ENCODE peak calls at places on chromosome 7, in ten cellular contexts. Y, J, L, S, D, I, E, V, C and H are unnamed samples. For H3K36me3, the result is how much of the 10 kb centered on the place peaks cover.

GRCh38 chr7:71419546-71420337 is 287.8 kb downstream of the GALNT17 start:
- DNase-seq in L (no peak), I (no peak), V (no peak), J (no peak), E (no peak), Y (no peak), D (no peak), C (no peak), S (no peak), H (no peak)

GRCh38 chr7:26624839-26625238 is 239.6 kb downstream of the SKAP2 start:
- DNase-seq in Y (no peak), E (no peak), I (no peak), J (no peak), S (no peak), C (no peak), D (no peak), L (peak), V (no peak), H (no peak)

GRCh38 chr7:36777062-36777461 is 52.8 kb upstream of the AOAH start:
- DNase-seq in I (no peak), V (peak), Y (no peak), C (no peak), L (no peak), D (no peak), E (no peak), J (no peak), S (no peak), H (no peak)

GRCh38 chr7:35760082-35760770 is 40.6 kb upstream of the SEPTIN7 start:
- DNase-seq in Y (no peak), I (no peak), D (no peak), C (no peak), J (no peak), E (no peak), V (no peak), L (no peak), S (no peak), H (no peak)

GRCh38 chr7:117645456-117646181 is 165.8 kb downstream of the CFTR start:
- DNase-seq in C (no peak), V (no peak), I (peak), S (no peak), D (peak), Y (no peak), J (peak), L (no peak), E (peak), H (peak)

GRCh38 chr7:133703547-133703946 is 423.6 kb upstream of the LRGUK start:
- DNase-seq in L (no peak), I (peak), E (peak), Y (no peak), S (no peak), J (no peak), D (no peak), C (no peak), V (no peak), H (no peak)

GRCh38 chr7:29100857-29101256 is 45.5 kb downstream of the CPVL start:
- DNase-seq in S (no peak), E (no peak), C (no peak), I (no peak), Y (no peak), D (peak), L (no peak), V (no peak), J (no peak), H (no peak)

GRCh38 chr7:96303105-96303685 is 18.7 kb downstream of the SLC25A13 start:
- DNase-seq in E (no peak), D (peak), I (peak), C (no peak), S (no peak), Y (no peak), J (peak), V (no peak), L (no peak), H (peak)

GRCh38 chr7:33771422-33771821 is 133.9 kb upstream of the BMPER start:
- DNase-seq in J (no peak), E (no peak), I (peak), S (no peak), V (no peak), L (no peak), D (no peak), C (no peak), Y (no peak), H (no peak)

GRCh38 chr7:123282181-123282580 is 82.4 kb upstream of the SLC13A1 start:
- DNase-seq in I (no peak), D (no peak), V (no peak), C (no peak), Y (no peak), E (peak), J (no peak), S (no peak), L (no peak), H (peak)

GRCh38 chr7:70602135-70602534 is 529.8 kb upstream of the GALNT17 start:
- DNase-seq in J (no peak), S (no peak), C (no peak), I (peak), V (no peak), D (no peak), L (no peak), E (no peak), Y (no peak), H (no peak)

GRCh38 chr7:140726304-140726703 is 29.8 kb downstream of the NDUFB2 start:
- DNase-seq in E (no peak), L (no peak), J (peak), V (peak), S (no peak), C (peak), Y (peak), I (peak), D (no peak), H (peak)

GRCh38 chr7:95904099-95904498 is 131.7 kb downstream of the DYNC1I1 start:
- DNase-seq in D (no peak), I (no peak), J (no peak), L (no peak), V (no peak), C (no peak), Y (no peak), E (no peak), S (no peak), H (no peak)

GRCh38 chr7:44325181-44325671 is at the start of gene CAMK2B:
- DNase-seq in E (no peak), C (peak), D (no peak), S (no peak), V (no peak), Y (no peak), L (peak), J (no peak), I (peak), H (no peak)

GRCh38 chr7:8389898-8390642 is 43.3 kb upstream of the NXPH1 start:
- DNase-seq in C (peak), D (no peak), J (no peak), I (peak), L (peak), S (no peak), V (no peak), E (no peak), Y (peak), H (peak)

GRCh38 chr7:48634116-48634632 is 290.2 kb upstream of the CDC14C start:
- DNase-seq in E (no peak), V (no peak), S (no peak), J (no peak), Y (no peak), L (no peak), D (no peak), C (no peak), I (no peak), H (no peak)

GRCh38 chr7:41816111-41816510 is 113.2 kb upstream of the INHBA start:
- DNase-seq in D (no peak), J (no peak), I (no peak), E (no peak), L (peak), C (no peak), Y (no peak), V (no peak), S (no peak), H (no peak)

GRCh38 chr7:151844080-151844827 is 32.7 kb downstream of the PRKAG2 start:
- DNase-seq in V (no peak), C (no peak), E (peak), L (no peak), I (peak), Y (no peak), S (no peak), J (no peak), D (peak), H (no peak)

GRCh38 chr7:40469481-40469880 is 334.7 kb downstream of the SUGCT start:
- DNase-seq in C (no peak), Y (no peak), V (no peak), L (no peak), S (no peak), J (no peak), D (no peak), E (peak), I (peak), H (peak)

GRCh38 chr7:44973610-44974401 is 5.0 kb downstream of the MYO1G start:
- DNase-seq in I (peak), Y (no peak), D (no peak), V (peak), J (peak), S (no peak), C (peak), E (peak), L (no peak), H (no peak)

GRCh38 chr7:6149996-6150395 is 118.8 kb downstream of the ANKRD61 start:
- DNase-seq in C (no peak), J (no peak), Y (no peak), S (no peak), L (no peak), D (no peak), I (no peak), E (no peak), V (no peak), H (no peak)
- H3K36me3 ChIP-seq in C (under half), J (under half), Y (half or more), S (under half), L (half or more), D (under half), I (half or more), E (half or more), V (half or more), H (under half)

GRCh38 chr7:128660596-128660995 is 11.5 kb upstream of the GARIN1A start:
- DNase-seq in C (no peak), L (no peak), E (no peak), J (no peak), I (no peak), D (no peak), Y (no peak), S (no peak), V (no peak), H (no peak)
- H3K36me3 ChIP-seq in C (under half), L (under half), E (under half), J (under half), I (under half), D (under half), Y (under half), S (under half), V (under half), H (under half)

GRCh38 chr7:2272031-2272430 is 30.0 kb downstream of the NUDT1 start:
- DNase-seq in L (no peak), I (no peak), S (no peak), D (no peak), J (no peak), Y (no peak), V (no peak), C (no peak), E (no peak), H (no peak)
- H3K36me3 ChIP-seq in L (under half), I (under half), S (under half), D (under half), J (under half), Y (under half), V (under half), C (under half), E (under half), H (under half)

DNA sequence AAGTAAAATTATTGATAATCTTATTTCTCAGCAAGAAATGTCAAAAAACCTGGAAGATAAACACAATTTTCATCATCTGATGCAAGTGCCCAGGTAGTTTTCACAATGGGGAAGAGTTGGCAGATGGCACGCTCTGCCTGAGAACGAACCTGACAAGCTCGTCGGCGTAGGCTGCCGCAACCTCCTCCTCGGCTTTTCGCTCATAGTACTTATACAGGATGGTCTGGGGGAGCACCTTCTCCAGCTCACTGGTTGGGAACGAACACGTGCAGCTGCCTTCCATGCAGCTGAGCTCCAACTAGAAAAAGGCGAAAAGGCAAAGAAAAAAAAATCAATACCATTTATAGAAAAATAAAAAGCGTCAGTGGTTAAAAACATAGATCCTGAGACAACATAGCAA is 68.9 kb downstream of the RNF216 start:
- DNase-seq in Y (no peak), L (no peak), D (no peak), J (no peak), C (no peak), V (no peak), E (no peak), S (no peak), I (no peak), H (no peak)
- H3K36me3 ChIP-seq in Y (half or more), L (half or more), D (under half), J (under half), C (under half), V (half or more), E (half or more), S (under half), I (under half), H (under half)

DNA sequence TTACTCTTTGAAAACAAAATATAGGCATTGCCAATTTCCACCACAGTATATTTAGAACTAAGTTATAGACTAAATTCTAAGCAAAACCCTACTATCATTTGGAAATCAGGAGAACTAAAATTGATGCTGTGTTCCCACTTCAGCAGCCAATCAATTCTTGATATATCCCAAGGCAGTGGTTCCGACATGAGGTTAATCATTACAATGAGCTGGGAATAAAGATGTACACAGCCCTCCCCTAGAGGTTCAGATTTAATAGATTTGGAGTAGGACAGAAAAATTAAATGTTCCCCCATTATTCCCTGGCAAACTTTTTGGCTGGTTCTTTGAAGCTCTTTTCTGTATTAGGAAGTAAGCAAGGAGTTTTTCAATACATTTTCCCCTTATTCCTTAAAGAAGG is 15.1 kb downstream of the ZNF800 start:
- DNase-seq in V (no peak), L (no peak), J (no peak), S (no peak), D (no peak), E (no peak), C (no peak), Y (no peak), I (no peak), H (no peak)
- H3K36me3 ChIP-seq in V (under half), L (under half), J (under half), S (under half), D (under half), E (under half), C (under half), Y (under half), I (under half), H (under half)

DNA sequence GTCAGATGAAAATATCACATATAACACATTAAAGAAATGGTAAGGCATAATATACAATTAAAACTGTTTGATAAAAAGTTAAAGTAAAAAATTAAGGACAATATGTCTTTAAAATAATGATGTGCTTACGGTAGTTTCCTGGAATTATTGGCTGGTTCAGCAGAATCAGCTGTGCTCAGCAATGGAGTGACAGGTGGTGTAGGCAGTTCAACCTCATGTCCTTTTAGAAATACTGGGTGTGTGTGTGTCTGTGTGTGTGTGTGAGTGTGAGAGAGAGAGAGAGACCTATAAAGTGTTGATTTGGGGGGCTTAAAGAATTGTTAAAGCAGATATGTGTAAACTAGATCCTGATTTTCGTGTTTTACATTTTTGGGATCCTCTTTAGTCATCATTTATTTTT is 141.2 kb downstream of the ADAM22 start:
- DNase-seq in J (no peak), I (no peak), C (no peak), V (no peak), E (no peak), D (no peak), S (no peak), Y (no peak), L (no peak), H (no peak)
- H3K36me3 ChIP-seq in J (under half), I (under half), C (under half), V (under half), E (under half), D (under half), S (under half), Y (under half), L (under half), H (under half)

GRCh38 chr7:13309535-13309934 is 622.1 kb downstream of the ARL4A start:
- DNase-seq in D (no peak), Y (no peak), C (no peak), V (no peak), E (no peak), S (no peak), J (no peak), I (peak), L (no peak), H (no peak)
- H3K36me3 ChIP-seq in D (under half), Y (under half), C (under half), V (under half), E (under half), S (under half), J (under half), I (under half), L (under half), H (under half)

GRCh38 chr7:74221713-74222112 is 11.9 kb downstream of the LAT2 start:
- DNase-seq in I (no peak), L (no peak), Y (no peak), C (no peak), S (no peak), V (no peak), J (no peak), E (no peak), D (no peak), H (no peak)
- H3K36me3 ChIP-seq in I (under half), L (under half), Y (under half), C (under half), S (under half), V (under half), J (under half), E (under half), D (under half), H (under half)

DNA sequence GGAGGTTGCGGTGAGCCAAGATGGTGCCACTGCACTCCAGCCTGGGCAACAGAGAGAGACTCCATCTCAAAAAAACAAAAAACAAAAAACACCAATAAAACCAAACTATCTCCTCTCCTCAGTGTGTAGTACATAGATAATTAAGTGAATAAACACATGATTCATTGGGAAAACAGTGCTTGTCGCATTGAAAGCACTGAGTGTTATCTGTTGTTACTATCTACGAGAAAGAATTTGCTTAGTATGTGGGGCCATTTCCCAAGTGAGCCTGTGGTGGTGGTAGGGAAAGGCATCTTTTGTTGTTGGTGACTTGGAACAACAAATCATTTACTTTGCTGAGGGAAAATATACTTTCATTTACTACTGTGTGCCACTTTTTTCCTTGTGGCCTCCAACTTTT is 42.6 kb downstream of the RSBN1L start:
- DNase-seq in J (peak), L (no peak), C (no peak), E (peak), I (peak), D (peak), S (no peak), V (no peak), Y (no peak), H (peak)
- H3K36me3 ChIP-seq in J (under half), L (under half), C (under half), E (under half), I (under half), D (under half), S (under half), V (under half), Y (under half), H (under half)

DNA sequence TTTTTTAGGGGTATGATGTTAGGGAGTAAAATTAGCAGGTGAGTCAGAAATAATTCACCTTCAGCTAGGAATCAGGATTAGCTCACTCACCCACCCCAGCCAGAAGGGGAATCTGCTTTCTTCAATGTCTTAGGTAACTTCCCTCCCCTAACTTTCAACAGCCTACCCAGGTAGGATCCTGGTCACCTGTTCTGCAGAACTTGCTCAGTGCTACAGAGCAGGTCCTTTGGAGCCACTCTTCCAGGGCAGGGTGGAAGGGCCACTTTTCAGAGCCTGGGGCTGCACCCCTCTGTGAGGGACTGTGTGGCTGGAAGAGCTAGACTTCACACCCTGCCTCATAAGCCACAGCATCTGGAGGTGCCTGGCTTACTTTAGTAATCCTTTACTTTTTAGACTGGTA is 58.1 kb downstream of the SHH start:
- DNase-seq in I (no peak), L (no peak), V (no peak), D (no peak), J (no peak), C (no peak), E (no peak), S (no peak), Y (no peak), H (no peak)
- H3K36me3 ChIP-seq in I (under half), L (under half), V (under half), D (under half), J (under half), C (under half), E (under half), S (under half), Y (under half), H (under half)